ENCODE peak calls at places on chromosomes 12 and 14, in six cellular contexts. V, T, N, S, Y and D are unnamed samples. For H3K9me3, the result is how much of the 10 kb centered on the place peaks cover.

GRCh38 chr14:96576937-96577336 is 74.8 kb downstream of the PAPOLA start:
- DNase-seq in V (no peak), T (no peak), N (no peak), S (no peak), Y (no peak), D (no peak)

GRCh38 chr12:6867407-6868210 is at the start of gene TPI1:
- DNase-seq in V (peak), T (peak), N (peak), S (peak), Y (peak), D (peak)

GRCh38 chr12:96487214-96487613 is 2.2 kb upstream of the CFAP54 start:
- DNase-seq in V (no peak), T (no peak), N (no peak), S (no peak), Y (peak), D (no peak)

GRCh38 chr12:89521348-89522238 is 3.0 kb downstream of the GALNT4 start:
- DNase-seq in V (no peak), T (no peak), N (no peak), S (no peak), Y (no peak), D (no peak)

GRCh38 chr14:105030194-105030593 is 9.3 kb upstream of the CDCA4 start:
- DNase-seq in V (no peak), T (no peak), N (no peak), S (no peak), Y (no peak), D (peak)

GRCh38 chr14:101087614-101088394 is 184.3 kb upstream of the RTL1 start:
- DNase-seq in V (no peak), T (no peak), N (peak), S (peak), Y (peak), D (no peak)

GRCh38 chr14:96165493-96166474 is 38.9 kb upstream of the BDKRB2 start:
- DNase-seq in V (no peak), T (no peak), N (no peak), S (peak), Y (no peak), D (no peak)

GRCh38 chr12:75724913-75725312 is 213.5 kb upstream of the KRR1 start:
- DNase-seq in V (peak), T (no peak), N (no peak), S (no peak), Y (peak), D (no peak)

GRCh38 chr14:33567736-33568124 is 383.1 kb downstream of the EGLN3 start:
- DNase-seq in V (no peak), T (no peak), N (no peak), S (no peak), Y (peak), D (no peak)

GRCh38 chr14:38261620-38262019 is 5.7 kb upstream of the CLEC14A start:
- DNase-seq in V (no peak), T (no peak), N (no peak), S (no peak), Y (no peak), D (no peak)

GRCh38 chr12:21989819-21990412 is 48.7 kb upstream of the ABCC9 start:
- DNase-seq in V (no peak), T (no peak), N (no peak), S (no peak), Y (peak), D (no peak)

GRCh38 chr12:41264281-41264680 is 76.2 kb downstream of the PDZRN4 start:
- DNase-seq in V (no peak), T (no peak), N (no peak), S (no peak), Y (peak), D (no peak)

GRCh38 chr14:30291216-30291615 is 267.7 kb upstream of the G2E3 start:
- DNase-seq in V (no peak), T (no peak), N (no peak), S (no peak), Y (peak), D (no peak)

GRCh38 chr14:96011131-96011530 is 28.0 kb upstream of the C14orf132 start:
- DNase-seq in V (no peak), T (no peak), N (no peak), S (no peak), Y (no peak), D (no peak)

DNA sequence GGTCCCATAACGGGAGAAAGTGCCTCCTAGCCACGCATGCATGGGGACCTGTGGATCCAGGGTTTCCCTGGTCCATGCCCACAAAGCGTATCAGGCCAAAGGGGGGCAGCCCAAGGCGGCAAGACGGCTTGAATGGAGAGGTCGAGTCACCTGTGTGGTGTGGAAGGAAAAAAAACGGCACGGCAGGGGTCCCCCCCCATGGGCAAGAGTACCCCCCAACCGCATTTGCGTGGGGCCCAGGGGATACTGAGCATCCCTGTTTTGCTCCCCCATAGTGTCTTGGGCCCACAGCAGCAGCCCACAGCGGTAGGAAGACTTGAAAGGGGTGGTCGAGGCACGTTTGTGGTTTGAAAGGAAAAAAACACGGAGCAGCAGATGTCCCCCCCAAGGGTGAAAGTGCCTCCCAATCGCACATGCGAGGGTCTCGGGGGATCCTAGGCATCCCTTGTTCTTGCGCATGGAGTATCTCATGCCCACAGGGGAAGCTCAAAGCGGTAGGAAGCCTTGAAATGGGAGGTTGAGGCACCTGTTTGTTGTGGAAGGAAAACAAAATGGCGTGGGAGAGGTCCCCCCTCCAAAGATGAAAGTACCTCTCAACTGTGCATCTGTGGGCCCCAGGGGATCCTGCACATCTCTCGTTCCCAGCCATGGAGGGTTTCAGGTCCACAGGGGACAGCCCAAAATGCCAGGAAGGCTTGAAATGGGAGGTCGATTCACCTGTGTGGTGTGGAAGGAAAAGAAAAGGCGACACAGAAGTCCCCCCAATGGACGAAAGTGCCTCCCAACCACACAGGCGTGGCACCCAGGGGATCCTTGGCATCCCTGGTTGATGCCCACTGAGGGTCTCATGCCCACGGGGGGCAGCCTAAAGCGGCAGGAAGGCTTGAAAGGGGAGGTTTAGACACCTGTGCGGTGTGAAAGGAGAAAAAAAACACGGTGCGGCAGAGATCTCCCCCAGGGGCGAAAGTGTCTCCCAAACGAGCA is 577.5 kb downstream of the ALG10 start:
- DNase-seq in V (no peak), T (no peak), N (no peak), S (no peak), Y (no peak), D (no peak)
- H3K9me3 ChIP-seq in V (under half), T (under half), N (under half), S (under half), Y (under half), D (under half)

GRCh38 chr12:132998742-132999141 is 12.6 kb downstream of the ZNF26 start:
- DNase-seq in V (no peak), T (no peak), N (no peak), S (no peak), Y (no peak), D (no peak)
- H3K9me3 ChIP-seq in V (under half), T (under half), N (half or more), S (under half), Y (under half), D (under half)

GRCh38 chr12:14390449-14390848 is 25.0 kb downstream of the ATF7IP start:
- DNase-seq in V (no peak), T (no peak), N (no peak), S (no peak), Y (no peak), D (no peak)
- H3K9me3 ChIP-seq in V (under half), T (under half), N (under half), S (under half), Y (under half), D (under half)

DNA sequence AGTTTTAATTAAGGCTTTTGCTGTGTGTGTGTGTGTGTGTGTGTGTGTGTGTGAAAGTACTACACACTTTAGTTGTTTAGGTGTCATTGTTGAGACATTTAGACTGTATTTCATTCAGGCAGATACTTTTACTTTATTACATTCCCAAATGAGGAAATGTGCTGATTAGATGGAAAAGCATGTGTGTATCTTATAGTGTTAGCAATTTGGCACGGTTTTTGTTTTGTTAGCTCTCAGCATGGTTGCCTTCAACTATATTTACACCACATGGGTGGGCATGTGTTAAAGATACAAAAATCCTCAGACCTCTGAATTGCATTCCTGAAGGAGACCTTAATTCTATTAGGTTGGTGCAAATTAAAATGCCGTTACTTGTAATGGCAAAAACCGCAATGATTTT is 879.5 kb downstream of the DIO2 start:
- DNase-seq in V (no peak), T (no peak), N (no peak), S (no peak), Y (no peak), D (no peak)
- H3K9me3 ChIP-seq in V (under half), T (under half), N (under half), S (under half), Y (under half), D (under half)

GRCh38 chr12:105855691-105856405 is 282.9 kb downstream of the NUAK1 start:
- DNase-seq in V (no peak), T (no peak), N (no peak), S (no peak), Y (peak), D (no peak)
- H3K9me3 ChIP-seq in V (under half), T (under half), N (under half), S (under half), Y (under half), D (under half)

DNA sequence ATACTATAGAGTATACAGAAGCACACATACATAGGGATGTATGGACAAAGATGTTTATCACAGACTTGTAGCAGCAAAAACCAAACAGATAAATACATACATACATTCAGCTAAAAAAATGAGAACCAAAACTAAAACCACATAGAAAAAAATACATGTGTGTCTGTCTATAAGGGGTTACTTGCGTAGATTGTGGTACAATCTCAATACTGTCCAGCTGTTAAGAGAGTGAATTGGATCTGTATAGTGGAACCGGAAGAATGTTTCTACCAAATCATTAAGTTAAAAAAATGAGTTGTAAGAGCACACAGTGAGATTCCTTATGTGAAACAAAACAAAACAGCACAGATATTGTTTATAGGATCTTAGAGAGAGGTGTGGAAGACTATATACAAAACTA is 44.2 kb upstream of the DCD start:
- DNase-seq in V (no peak), T (no peak), N (no peak), S (no peak), Y (no peak), D (no peak)
- H3K9me3 ChIP-seq in V (under half), T (under half), N (under half), S (under half), Y (under half), D (under half)

DNA sequence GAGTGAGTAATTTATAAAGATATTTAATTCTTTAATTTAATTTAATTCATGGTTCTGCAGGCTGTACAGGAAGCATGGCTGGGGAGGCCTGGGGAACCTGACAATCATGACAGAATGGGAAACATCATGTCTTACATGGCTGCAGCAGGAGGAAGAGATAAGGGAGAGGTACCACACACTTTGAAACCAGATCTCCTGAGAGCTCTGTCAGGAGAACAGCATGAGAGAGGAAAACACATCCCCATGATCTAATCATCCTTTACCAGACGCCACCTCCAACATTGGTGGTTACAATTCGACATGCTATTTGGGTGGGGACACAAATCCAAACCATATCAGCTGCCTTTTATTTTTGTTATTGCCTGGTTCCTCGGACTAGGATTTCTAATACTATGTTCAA is 928.6 kb downstream of the TMEM121 start:
- DNase-seq in V (no peak), T (no peak), N (no peak), S (no peak), Y (no peak), D (no peak)
- H3K9me3 ChIP-seq in V (under half), T (under half), N (under half), S (under half), Y (under half), D (under half)

GRCh38 chr14:106222736-106223135 is 696.4 kb downstream of the TMEM121 start:
- DNase-seq in V (no peak), T (no peak), N (no peak), S (no peak), Y (no peak), D (no peak)

GRCh38 chr14:106215229-106215628 is 688.8 kb downstream of the TMEM121 start:
- DNase-seq in V (no peak), T (no peak), N (no peak), S (no peak), Y (no peak), D (no peak)

DNA sequence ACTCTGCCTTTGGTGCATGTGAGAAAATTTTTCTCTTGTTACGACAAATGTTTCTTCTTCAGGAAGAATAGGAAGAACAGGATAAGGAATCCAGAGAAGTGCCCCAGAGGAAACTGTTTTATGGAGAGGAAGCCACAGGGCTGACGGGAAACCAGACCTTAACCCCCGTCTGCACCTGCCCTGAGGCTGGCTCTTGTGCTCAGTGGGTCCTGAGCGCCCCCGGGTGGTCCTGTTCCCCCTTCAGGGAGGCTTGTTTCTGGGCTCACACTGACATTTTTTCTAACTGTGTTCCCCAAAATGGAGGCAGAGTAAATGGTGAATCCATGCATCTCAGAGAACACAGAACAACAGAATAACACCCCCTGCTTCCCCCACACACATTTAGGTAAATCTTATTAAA is 691.8 kb downstream of the TMEM121 start:
- DNase-seq in V (no peak), T (no peak), N (no peak), S (no peak), Y (no peak), D (no peak)
- H3K9me3 ChIP-seq in V (under half), T (under half), N (under half), S (under half), Y (under half), D (under half)